ENCODE peak calls at places on chromosome 7, in nine cellular contexts. L is upper lobe of right lung; G is naive thymus-derived CD8-positive, alpha-beta T cell; K is A172; Y is astrocyte of the cerebellum; I is stimulated activated CD4-positive, alpha-beta T cell treated with anti-CD3 and anti-CD28 coated beads, Interleukin-15, amount 100 ng/mL, for 1 hour; P is iris pigment epithelial cell; U is right cardiac atrium; B is H9. A is an unnamed sample.

GRCh38 chr7:99095698-99096097 is 48.2 kb downstream of the SMURF1 start:
- DNase-seq in L (no peak), G (no peak), K (no peak), Y (no peak), I (no peak), P (no peak), U (no peak), B (no peak), A (no peak)

GRCh38 chr7:81470084-81470723 is 299.6 kb downstream of the HGF start:
- DNase-seq in L (peak), G (peak), K (peak), Y (peak), I (no peak), P (peak), U (peak), B (peak), A (peak)

GRCh38 chr7:120337308-120337907 is 64.4 kb downstream of the KCND2 start:
- DNase-seq in L (no peak), G (no peak), K (peak), Y (no peak), I (no peak), P (peak), U (no peak), B (no peak), A (peak)

GRCh38 chr7:123548406-123548805 is 9.2 kb downstream of the NDUFA5 start:
- DNase-seq in L (no peak), G (no peak), K (no peak), Y (no peak), I (no peak), P (peak), U (no peak), B (no peak), A (no peak)

GRCh38 chr7:47333131-47333887 is 248.6 kb downstream of the TNS3 start:
- DNase-seq in L (no peak), G (no peak), K (no peak), Y (no peak), I (no peak), P (no peak), U (no peak), B (no peak), A (no peak)

GRCh38 chr7:50304911-50305621 is 550 bp downstream of the IKZF1 start:
- DNase-seq in L (no peak), G (peak), K (no peak), Y (no peak), I (peak), P (no peak), U (no peak), B (no peak), A (peak)

GRCh38 chr7:66157060-66157459 is 42.4 kb downstream of the CRCP start:
- DNase-seq in L (no peak), G (no peak), K (peak), Y (no peak), I (no peak), P (no peak), U (no peak), B (no peak), A (no peak)

GRCh38 chr7:139923090-139923489 is 94.0 kb downstream of the TBXAS1 start:
- DNase-seq in L (no peak), G (no peak), K (no peak), Y (no peak), I (no peak), P (no peak), U (no peak), B (no peak), A (no peak)

GRCh38 chr7:157763279-157764000 is 426.6 kb downstream of the DNAJB6 start:
- DNase-seq in L (no peak), G (no peak), K (no peak), Y (no peak), I (no peak), P (no peak), U (no peak), B (no peak), A (no peak)

GRCh38 chr7:75879771-75880184 is 944 bp downstream of the RHBDD2 start:
- DNase-seq in L (no peak), G (peak), K (peak), Y (peak), I (no peak), P (peak), U (no peak), B (no peak), A (no peak)

GRCh38 chr7:132750530-132751281 is 174.4 kb upstream of the PLXNA4 start:
- DNase-seq in L (no peak), G (no peak), K (no peak), Y (no peak), I (no peak), P (peak), U (no peak), B (no peak), A (no peak)

GRCh38 chr7:159130199-159130775 is 14.4 kb downstream of the VIPR2 start:
- DNase-seq in L (peak), G (no peak), K (no peak), Y (no peak), I (no peak), P (no peak), U (no peak), B (no peak), A (no peak)

GRCh38 chr7:25839084-25839769 is 312.8 kb upstream of the NFE2L3 start:
- DNase-seq in L (no peak), G (no peak), K (peak), Y (no peak), I (no peak), P (no peak), U (no peak), B (no peak), A (no peak)

GRCh38 chr7:25669954-25670841 is 441.9 kb upstream of the NPVF start:
- DNase-seq in L (no peak), G (no peak), K (no peak), Y (no peak), I (no peak), P (no peak), U (peak), B (no peak), A (no peak)

GRCh38 chr7:84191842-84192241 is 2.7 kb downstream of the SEMA3A start:
- DNase-seq in L (no peak), G (no peak), K (no peak), Y (no peak), I (no peak), P (peak), U (no peak), B (no peak), A (no peak)

GRCh38 chr7:120805636-120806388 is 52.1 kb downstream of the TSPAN12 start:
- DNase-seq in L (no peak), G (peak), K (peak), Y (peak), I (no peak), P (peak), U (peak), B (peak), A (peak)

GRCh38 chr7:138892808-138893207 is 88.4 kb downstream of the KIAA1549 start:
- DNase-seq in L (no peak), G (no peak), K (no peak), Y (no peak), I (no peak), P (no peak), U (no peak), B (no peak), A (no peak)

GRCh38 chr7:4109481-4110110 is 572.5 kb upstream of the FOXK1 start:
- DNase-seq in L (no peak), G (no peak), K (no peak), Y (no peak), I (no peak), P (no peak), U (no peak), B (no peak), A (no peak)

GRCh38 chr7:32588657-32589056 is 93.4 kb downstream of the AVL9 start:
- DNase-seq in L (no peak), G (no peak), K (peak), Y (peak), I (no peak), P (peak), U (no peak), B (no peak), A (peak)

GRCh38 chr7:87058739-87059524 is 522 bp downstream of the ELAPOR2 start:
- DNase-seq in L (peak), G (peak), K (no peak), Y (no peak), I (no peak), P (peak), U (peak), B (peak), A (no peak)

GRCh38 chr7:36289833-36290661 is 99.6 kb upstream of the ANLN start:
- DNase-seq in L (no peak), G (no peak), K (peak), Y (no peak), I (no peak), P (no peak), U (no peak), B (no peak), A (no peak)

GRCh38 chr7:98474558-98474957 is 73.7 kb upstream of the BAIAP2L1 start:
- DNase-seq in L (no peak), G (no peak), K (no peak), Y (no peak), I (no peak), P (peak), U (no peak), B (no peak), A (no peak)

GRCh38 chr7:57505176-57505575 is 55.2 kb downstream of the ZNF716 start:
- DNase-seq in L (no peak), G (no peak), K (no peak), Y (no peak), I (no peak), P (no peak), U (no peak), B (no peak), A (no peak)

GRCh38 chr7:5620459-5620881 is 161.0 kb downstream of the RNF216 start:
- DNase-seq in L (no peak), G (no peak), K (no peak), Y (no peak), I (no peak), P (no peak), U (peak), B (no peak), A (no peak)

GRCh38 chr7:299169-299568 is 9.2 kb downstream of the FOXL3 start:
- DNase-seq in L (peak), G (no peak), K (no peak), Y (no peak), I (no peak), P (no peak), U (no peak), B (no peak), A (no peak)